ENCODE peak calls at places on chromosomes 4 and X, in four cellular contexts. One of them, this sample, is unnamed.
A peak's percentile ranks its signal among the peaks of the same experiment; 100 is the strongest.

GRCh38 chrX:139691493-139691842 is 16.5 kb downstream of the MCF2 start:
- DNase-seq in CD8-positive, alpha-beta T cell: no peak
- DNase-seq in gastrocnemius medialis: no peak
- DNase-seq in IMR-90: no peak
- DNase-seq in this sample: no peak

GRCh38 chr4:21888195-21888976 is 60.2 kb downstream of the KCNIP4 start:
- DNase-seq in gastrocnemius medialis: no peak
- DNase-seq in CD8-positive, alpha-beta T cell: no peak
- DNase-seq in IMR-90: peak; percentile 93
- DNase-seq in this sample: no peak

GRCh38 chr4:183173580-183174526 is 74.8 kb downstream of the WWC2 start:
- DNase-seq in CD8-positive, alpha-beta T cell: no peak
- DNase-seq in IMR-90: peak; percentile 29
- DNase-seq in gastrocnemius medialis: no peak
- DNase-seq in this sample: no peak

GRCh38 chrX:134171661-134172587 is 65.1 kb upstream of the CCDC160 start:
- DNase-seq in CD8-positive, alpha-beta T cell: peak; percentile 10
- DNase-seq in gastrocnemius medialis: no peak
- DNase-seq in IMR-90: no peak
- DNase-seq in this sample: no peak

GRCh38 chrX:131734621-131735020 is 190.7 kb downstream of the OR13H1 start:
- DNase-seq in IMR-90: peak; percentile 81
- DNase-seq in gastrocnemius medialis: no peak
- DNase-seq in CD8-positive, alpha-beta T cell: no peak
- DNase-seq in this sample: no peak

GRCh38 chr4:184978211-184978610 is 40.1 kb upstream of the HELT start:
- DNase-seq in IMR-90: no peak
- DNase-seq in gastrocnemius medialis: no peak
- DNase-seq in CD8-positive, alpha-beta T cell: no peak
- DNase-seq in this sample: peak; percentile 21

GRCh38 chrX:131816551-131817136 is 206.5 kb upstream of the STK26 start:
- DNase-seq in CD8-positive, alpha-beta T cell: peak; percentile 54
- DNase-seq in IMR-90: peak; percentile 74
- DNase-seq in gastrocnemius medialis: peak; percentile 20
- DNase-seq in this sample: no peak

GRCh38 chrX:151183912-151184565 is 7.7 kb downstream of the GPR50 start:
- DNase-seq in gastrocnemius medialis: no peak
- DNase-seq in IMR-90: no peak
- DNase-seq in CD8-positive, alpha-beta T cell: no peak
- DNase-seq in this sample: no peak

GRCh38 chrX:110428144-110428543 is 69.5 kb downstream of the RTL9 start:
- DNase-seq in gastrocnemius medialis: no peak
- DNase-seq in CD8-positive, alpha-beta T cell: no peak
- DNase-seq in IMR-90: no peak
- DNase-seq in this sample: no peak

GRCh38 chr4:37770016-37770415 is 56.5 kb upstream of the PGM2 start:
- DNase-seq in gastrocnemius medialis: no peak
- DNase-seq in CD8-positive, alpha-beta T cell: no peak
- DNase-seq in IMR-90: peak; percentile 39
- DNase-seq in this sample: no peak

GRCh38 chr4:30847157-30847556 is 127.0 kb downstream of the PCDH7 start:
- DNase-seq in IMR-90: peak; percentile 20
- DNase-seq in gastrocnemius medialis: no peak
- DNase-seq in CD8-positive, alpha-beta T cell: no peak
- DNase-seq in this sample: no peak

GRCh38 chr4:174494731-174495130 is 27.6 kb downstream of the HPGD start:
- DNase-seq in CD8-positive, alpha-beta T cell: no peak
- DNase-seq in IMR-90: no peak
- DNase-seq in gastrocnemius medialis: no peak
- DNase-seq in this sample: no peak

GRCh38 chr4:120921456-120922389 is 803 bp downstream of the PRDM5 start:
- DNase-seq in CD8-positive, alpha-beta T cell: peak; percentile 17
- DNase-seq in IMR-90: peak; percentile 68
- DNase-seq in gastrocnemius medialis: peak; percentile 11
- DNase-seq in this sample: no peak

GRCh38 chr4:133146574-133147198 is 2.4 kb upstream of the PCDH10 start:
- DNase-seq in gastrocnemius medialis: no peak
- DNase-seq in CD8-positive, alpha-beta T cell: no peak
- DNase-seq in IMR-90: peak; percentile 40
- DNase-seq in this sample: no peak

GRCh38 chr4:82284858-82285805 is 88.7 kb downstream of the HNRNPD start:
- DNase-seq in CD8-positive, alpha-beta T cell: peak; percentile 99
- DNase-seq in IMR-90: peak; percentile 99
- DNase-seq in gastrocnemius medialis: peak; percentile 96
- DNase-seq in this sample: peak; percentile 98
- H3K4me3 ChIP-seq in CD8-positive, alpha-beta T cell: peak overlapping the region; percentile 63
- H3K4me3 ChIP-seq in IMR-90: peak overlapping the region; percentile 50
- H3K4me3 ChIP-seq in gastrocnemius medialis: peak overlapping the region; percentile 58
- H3K4me3 ChIP-seq in this sample: peak overlapping the region; percentile 46

GRCh38 chr4:119136541-119136940 is 909 bp downstream of the MYOZ2 start:
- DNase-seq in IMR-90: peak; percentile 17
- DNase-seq in gastrocnemius medialis: no peak
- DNase-seq in CD8-positive, alpha-beta T cell: no peak
- DNase-seq in this sample: no peak
- H3K4me3 ChIP-seq in IMR-90: no peak overlapping the region
- H3K4me3 ChIP-seq in gastrocnemius medialis: no peak overlapping the region
- H3K4me3 ChIP-seq in CD8-positive, alpha-beta T cell: no peak overlapping the region
- H3K4me3 ChIP-seq in this sample: no peak overlapping the region

DNA sequence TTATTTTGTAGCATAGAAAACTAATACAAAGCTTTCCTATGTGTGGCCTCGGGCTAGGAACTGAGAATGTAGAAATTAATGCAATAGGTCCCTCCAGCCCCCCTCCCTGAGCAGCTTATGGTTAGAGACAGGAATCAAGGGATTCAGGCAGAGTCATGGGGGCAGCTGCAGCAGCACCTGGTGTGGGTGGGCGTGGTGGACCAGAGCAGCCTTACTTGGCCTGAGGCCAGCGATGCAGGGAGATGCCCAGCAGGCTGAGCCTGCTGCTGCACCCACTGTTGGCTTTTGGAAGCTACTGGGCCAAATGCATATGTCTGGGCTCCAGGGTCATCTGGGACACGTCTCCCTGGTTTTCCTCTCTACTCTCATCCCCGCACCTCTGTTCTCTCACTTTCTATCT is 74.0 kb downstream of the STK32B start:
- DNase-seq in IMR-90: no peak
- DNase-seq in CD8-positive, alpha-beta T cell: no peak
- DNase-seq in gastrocnemius medialis: no peak
- DNase-seq in this sample: no peak
- H3K4me3 ChIP-seq in IMR-90: no peak overlapping the region
- H3K4me3 ChIP-seq in CD8-positive, alpha-beta T cell: no peak overlapping the region
- H3K4me3 ChIP-seq in gastrocnemius medialis: no peak overlapping the region
- H3K4me3 ChIP-seq in this sample: no peak overlapping the region

GRCh38 chrX:130083656-130084382 is 26.5 kb downstream of the ELF4 start:
- DNase-seq in CD8-positive, alpha-beta T cell: no peak
- DNase-seq in IMR-90: no peak
- DNase-seq in gastrocnemius medialis: no peak
- DNase-seq in this sample: no peak

GRCh38 chrX:130083107-130083490 is 27.2 kb downstream of the ELF4 start:
- DNase-seq in CD8-positive, alpha-beta T cell: no peak
- DNase-seq in IMR-90: no peak
- DNase-seq in gastrocnemius medialis: no peak
- DNase-seq in this sample: no peak

GRCh38 chrX:130084651-130085237 is 25.6 kb downstream of the ELF4 start:
- DNase-seq in CD8-positive, alpha-beta T cell: no peak
- DNase-seq in gastrocnemius medialis: no peak
- DNase-seq in IMR-90: no peak
- DNase-seq in this sample: no peak

GRCh38 chrX:130085551-130085986 is 24.7 kb downstream of the ELF4 start:
- DNase-seq in IMR-90: peak; percentile 16
- DNase-seq in gastrocnemius medialis: no peak
- DNase-seq in CD8-positive, alpha-beta T cell: no peak
- DNase-seq in this sample: no peak

DNA sequence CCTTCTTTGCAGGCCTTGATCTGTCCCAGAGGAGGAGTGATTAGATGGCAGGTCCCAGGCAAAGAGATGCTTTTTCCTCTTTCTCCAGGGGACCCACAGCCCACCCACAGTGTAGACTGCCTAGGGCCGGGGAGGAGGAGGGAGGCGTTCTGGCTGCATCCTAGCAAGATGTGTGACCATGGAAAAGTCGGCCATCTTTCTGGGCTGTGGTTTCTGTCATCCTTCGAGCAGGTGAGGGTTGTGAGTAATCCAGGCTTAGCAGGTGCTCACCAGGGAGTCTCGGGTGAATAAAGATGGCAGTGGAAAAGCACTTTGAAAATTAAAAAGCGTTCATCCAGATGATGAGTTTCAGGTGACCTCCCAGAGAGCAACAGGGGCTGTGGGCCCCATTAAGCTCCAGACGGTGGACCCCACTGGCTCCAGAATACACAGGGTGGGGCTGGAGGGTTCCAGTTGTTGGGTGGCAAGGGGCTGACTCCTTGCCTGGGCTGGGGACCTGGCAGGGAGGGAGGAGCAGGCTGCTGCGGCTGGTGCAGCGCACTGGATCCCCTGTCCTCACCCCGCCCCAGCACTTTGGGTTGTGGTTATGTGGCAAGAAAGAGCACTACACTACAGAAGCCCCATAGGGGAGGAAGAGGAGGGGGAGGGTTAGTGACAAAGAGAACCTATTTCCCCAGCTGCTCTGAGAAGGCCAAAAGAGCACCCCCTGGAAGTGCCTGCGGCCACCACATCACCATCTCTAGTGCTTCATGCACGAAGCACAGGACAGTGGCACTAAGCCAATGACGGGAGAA is 23.7 kb downstream of the ELF4 start:
- DNase-seq in IMR-90: no peak
- DNase-seq in gastrocnemius medialis: no peak
- DNase-seq in CD8-positive, alpha-beta T cell: peak; percentile 74
- DNase-seq in this sample: no peak
- H3K4me3 ChIP-seq in IMR-90: no peak overlapping the region
- H3K4me3 ChIP-seq in gastrocnemius medialis: no peak overlapping the region
- H3K4me3 ChIP-seq in CD8-positive, alpha-beta T cell: peak overlapping the region; percentile 71
- H3K4me3 ChIP-seq in this sample: no peak overlapping the region

GRCh38 chr4:151324449-151325319 is 721 bp downstream of the SH3D19 start:
- DNase-seq in CD8-positive, alpha-beta T cell: no peak
- DNase-seq in gastrocnemius medialis: peak; percentile 70
- DNase-seq in IMR-90: peak; percentile 47
- DNase-seq in this sample: no peak
- H3K4me3 ChIP-seq in CD8-positive, alpha-beta T cell: peak overlapping the region; percentile 27
- H3K4me3 ChIP-seq in gastrocnemius medialis: peak overlapping the region; percentile 96
- H3K4me3 ChIP-seq in IMR-90: peak overlapping the region; percentile 53
- H3K4me3 ChIP-seq in this sample: peak overlapping the region; percentile 75

GRCh38 chr4:6663596-6664393 is 23.3 kb downstream of the MRFAP1 start:
- DNase-seq in gastrocnemius medialis: no peak
- DNase-seq in CD8-positive, alpha-beta T cell: no peak
- DNase-seq in IMR-90: no peak
- DNase-seq in this sample: no peak
- H3K4me3 ChIP-seq in gastrocnemius medialis: peak overlapping the region; percentile 54
- H3K4me3 ChIP-seq in CD8-positive, alpha-beta T cell: peak overlapping the region; percentile 42
- H3K4me3 ChIP-seq in IMR-90: no peak overlapping the region
- H3K4me3 ChIP-seq in this sample: no peak overlapping the region